ENCODE peak calls at places on chromosomes 1 and 21, in six cellular contexts. One of them, this sample, is unnamed.

GRCh38 chr1:203148127-203148526 is 20.6 kb downstream of the ADORA1 start:
- DNase-seq in CD4-positive, alpha-beta T cell: no peak
- DNase-seq in CD8-positive, alpha-beta T cell: no peak
- DNase-seq in right atrium auricular region: no peak
- DNase-seq in progenitor cell of endocrine pancreas: no peak
- DNase-seq in endothelial cell: no peak
- DNase-seq in this sample: no peak

GRCh38 chr1:64042331-64043100 is 160.9 kb upstream of the UBE2U start:
- DNase-seq in endothelial cell: no peak
- DNase-seq in progenitor cell of endocrine pancreas: no peak
- DNase-seq in CD8-positive, alpha-beta T cell: no peak
- DNase-seq in right atrium auricular region: no peak
- DNase-seq in CD4-positive, alpha-beta T cell: no peak
- DNase-seq in this sample: no peak

GRCh38 chr1:54519709-54520108 is 28.3 kb upstream of the ACOT11 start:
- DNase-seq in endothelial cell: peak
- DNase-seq in progenitor cell of endocrine pancreas: no peak
- DNase-seq in right atrium auricular region: no peak
- DNase-seq in CD8-positive, alpha-beta T cell: no peak
- DNase-seq in CD4-positive, alpha-beta T cell: no peak
- DNase-seq in this sample: no peak

GRCh38 chr21:27653481-27653880 is 686.6 kb upstream of the ADAMTS5 start:
- DNase-seq in progenitor cell of endocrine pancreas: no peak
- DNase-seq in CD8-positive, alpha-beta T cell: no peak
- DNase-seq in CD4-positive, alpha-beta T cell: no peak
- DNase-seq in endothelial cell: no peak
- DNase-seq in right atrium auricular region: no peak
- DNase-seq in this sample: no peak

GRCh38 chr1:43381609-43382008 is 8.0 kb downstream of the MED8 start:
- DNase-seq in endothelial cell: no peak
- DNase-seq in CD8-positive, alpha-beta T cell: no peak
- DNase-seq in CD4-positive, alpha-beta T cell: no peak
- DNase-seq in right atrium auricular region: no peak
- DNase-seq in progenitor cell of endocrine pancreas: no peak
- DNase-seq in this sample: no peak

GRCh38 chr1:17004466-17005364 is 7.0 kb downstream of the ATP13A2 start:
- DNase-seq in progenitor cell of endocrine pancreas: no peak
- DNase-seq in CD4-positive, alpha-beta T cell: no peak
- DNase-seq in right atrium auricular region: no peak
- DNase-seq in CD8-positive, alpha-beta T cell: no peak
- DNase-seq in endothelial cell: no peak
- DNase-seq in this sample: no peak

GRCh38 chr21:34824314-34824713 is 155.5 kb downstream of the CLIC6 start:
- DNase-seq in progenitor cell of endocrine pancreas: no peak
- DNase-seq in CD8-positive, alpha-beta T cell: no peak
- DNase-seq in CD4-positive, alpha-beta T cell: no peak
- DNase-seq in right atrium auricular region: no peak
- DNase-seq in endothelial cell: no peak
- DNase-seq in this sample: no peak

GRCh38 chr1:88595355-88595754 is 88.7 kb upstream of the PKN2 start:
- DNase-seq in CD8-positive, alpha-beta T cell: no peak
- DNase-seq in endothelial cell: no peak
- DNase-seq in progenitor cell of endocrine pancreas: no peak
- DNase-seq in CD4-positive, alpha-beta T cell: no peak
- DNase-seq in right atrium auricular region: no peak
- DNase-seq in this sample: no peak

GRCh38 chr1:204207136-204207616 is 6.6 kb downstream of the GOLT1A start:
- DNase-seq in endothelial cell: peak
- DNase-seq in CD4-positive, alpha-beta T cell: peak
- DNase-seq in progenitor cell of endocrine pancreas: peak
- DNase-seq in CD8-positive, alpha-beta T cell: peak
- DNase-seq in right atrium auricular region: peak
- DNase-seq in this sample: peak

GRCh38 chr1:23692308-23692871 is 784 bp downstream of the RPL11 start:
- DNase-seq in CD4-positive, alpha-beta T cell: no peak
- DNase-seq in CD8-positive, alpha-beta T cell: no peak
- DNase-seq in endothelial cell: no peak
- DNase-seq in progenitor cell of endocrine pancreas: no peak
- DNase-seq in right atrium auricular region: no peak
- DNase-seq in this sample: no peak

GRCh38 chr1:77594366-77595112 is 87.9 kb downstream of the ZZZ3 start:
- DNase-seq in CD4-positive, alpha-beta T cell: no peak
- DNase-seq in progenitor cell of endocrine pancreas: no peak
- DNase-seq in right atrium auricular region: no peak
- DNase-seq in CD8-positive, alpha-beta T cell: no peak
- DNase-seq in endothelial cell: no peak
- DNase-seq in this sample: no peak

GRCh38 chr1:164726235-164726634 is 167.3 kb downstream of the PBX1 start:
- DNase-seq in right atrium auricular region: no peak
- DNase-seq in CD8-positive, alpha-beta T cell: no peak
- DNase-seq in progenitor cell of endocrine pancreas: no peak
- DNase-seq in endothelial cell: no peak
- DNase-seq in CD4-positive, alpha-beta T cell: no peak
- DNase-seq in this sample: no peak

GRCh38 chr1:199041173-199041914 is 402.5 kb downstream of the PTPRC start:
- DNase-seq in right atrium auricular region: no peak
- DNase-seq in CD4-positive, alpha-beta T cell: no peak
- DNase-seq in endothelial cell: no peak
- DNase-seq in CD8-positive, alpha-beta T cell: no peak
- DNase-seq in progenitor cell of endocrine pancreas: no peak
- DNase-seq in this sample: no peak

GRCh38 chr21:37193006-37193405 is 74.1 kb downstream of the VPS26C start:
- DNase-seq in progenitor cell of endocrine pancreas: no peak
- DNase-seq in right atrium auricular region: no peak
- DNase-seq in endothelial cell: no peak
- DNase-seq in CD4-positive, alpha-beta T cell: no peak
- DNase-seq in CD8-positive, alpha-beta T cell: no peak
- DNase-seq in this sample: no peak

GRCh38 chr1:111948209-111949131 is 41.0 kb downstream of the KCND3 start:
- DNase-seq in progenitor cell of endocrine pancreas: no peak
- DNase-seq in CD4-positive, alpha-beta T cell: no peak
- DNase-seq in endothelial cell: no peak
- DNase-seq in right atrium auricular region: peak
- DNase-seq in CD8-positive, alpha-beta T cell: no peak
- DNase-seq in this sample: no peak

GRCh38 chr1:60277269-60277668 is 203.7 kb upstream of the C1orf87 start:
- DNase-seq in right atrium auricular region: no peak
- DNase-seq in CD8-positive, alpha-beta T cell: no peak
- DNase-seq in endothelial cell: no peak
- DNase-seq in CD4-positive, alpha-beta T cell: no peak
- DNase-seq in progenitor cell of endocrine pancreas: no peak
- DNase-seq in this sample: no peak

GRCh38 chr1:112439592-112439991 is 43.6 kb downstream of the CTTNBP2NL start:
- DNase-seq in CD4-positive, alpha-beta T cell: no peak
- DNase-seq in progenitor cell of endocrine pancreas: no peak
- DNase-seq in endothelial cell: peak
- DNase-seq in CD8-positive, alpha-beta T cell: no peak
- DNase-seq in right atrium auricular region: no peak
- DNase-seq in this sample: no peak

GRCh38 chr1:173505401-173505800 is 28.3 kb downstream of the PRDX6 start:
- DNase-seq in endothelial cell: no peak
- DNase-seq in right atrium auricular region: no peak
- DNase-seq in CD8-positive, alpha-beta T cell: no peak
- DNase-seq in CD4-positive, alpha-beta T cell: no peak
- DNase-seq in progenitor cell of endocrine pancreas: no peak
- DNase-seq in this sample: no peak

GRCh38 chr1:23376890-23377811 is 7.5 kb upstream of the ZNF436 start:
- DNase-seq in CD8-positive, alpha-beta T cell: no peak
- DNase-seq in CD4-positive, alpha-beta T cell: no peak
- DNase-seq in progenitor cell of endocrine pancreas: no peak
- DNase-seq in endothelial cell: no peak
- DNase-seq in right atrium auricular region: no peak
- DNase-seq in this sample: no peak

GRCh38 chr1:67680486-67680885 is 4.5 kb upstream of the GADD45A start:
- DNase-seq in CD8-positive, alpha-beta T cell: no peak
- DNase-seq in right atrium auricular region: no peak
- DNase-seq in endothelial cell: no peak
- DNase-seq in CD4-positive, alpha-beta T cell: no peak
- DNase-seq in progenitor cell of endocrine pancreas: no peak
- DNase-seq in this sample: no peak

GRCh38 chr1:45490121-45490622 is 791 bp downstream of the TESK2 start:
- DNase-seq in right atrium auricular region: no peak
- DNase-seq in endothelial cell: peak
- DNase-seq in progenitor cell of endocrine pancreas: no peak
- DNase-seq in CD8-positive, alpha-beta T cell: no peak
- DNase-seq in CD4-positive, alpha-beta T cell: no peak
- DNase-seq in this sample: no peak

GRCh38 chr1:216600730-216601426 is 122.4 kb downstream of the ESRRG start:
- DNase-seq in CD4-positive, alpha-beta T cell: no peak
- DNase-seq in endothelial cell: peak
- DNase-seq in right atrium auricular region: peak
- DNase-seq in CD8-positive, alpha-beta T cell: no peak
- DNase-seq in progenitor cell of endocrine pancreas: peak
- DNase-seq in this sample: peak

GRCh38 chr1:102872526-102872925 is 235.8 kb downstream of the COL11A1 start:
- DNase-seq in progenitor cell of endocrine pancreas: no peak
- DNase-seq in endothelial cell: no peak
- DNase-seq in CD4-positive, alpha-beta T cell: no peak
- DNase-seq in right atrium auricular region: no peak
- DNase-seq in CD8-positive, alpha-beta T cell: no peak
- DNase-seq in this sample: no peak

GRCh38 chr1:13702425-13703127 is 2.6 kb downstream of the PRDM2 start:
- DNase-seq in endothelial cell: no peak
- DNase-seq in right atrium auricular region: no peak
- DNase-seq in CD8-positive, alpha-beta T cell: no peak
- DNase-seq in progenitor cell of endocrine pancreas: no peak
- DNase-seq in CD4-positive, alpha-beta T cell: peak
- DNase-seq in this sample: no peak

GRCh38 chr1:218711021-218711420 is 365.9 kb downstream of the TGFB2 start:
- DNase-seq in CD4-positive, alpha-beta T cell: no peak
- DNase-seq in CD8-positive, alpha-beta T cell: no peak
- DNase-seq in right atrium auricular region: no peak
- DNase-seq in endothelial cell: no peak
- DNase-seq in progenitor cell of endocrine pancreas: no peak
- DNase-seq in this sample: no peak

GRCh38 chr1:228039504-228039903 is 32.7 kb downstream of the WNT3A start:
- DNase-seq in right atrium auricular region: no peak
- DNase-seq in progenitor cell of endocrine pancreas: no peak
- DNase-seq in endothelial cell: no peak
- DNase-seq in CD4-positive, alpha-beta T cell: no peak
- DNase-seq in CD8-positive, alpha-beta T cell: no peak
- DNase-seq in this sample: peak
- TF ChIP-seq CTCF in right atrium auricular region: no peak
- TF ChIP-seq CTCF in progenitor cell of endocrine pancreas: no peak
- TF ChIP-seq CTCF in endothelial cell: no peak
- TF ChIP-seq CTCF in CD4-positive, alpha-beta T cell: no peak
- TF ChIP-seq CTCF in CD8-positive, alpha-beta T cell: no peak
- TF ChIP-seq CTCF in this sample: no peak

GRCh38 chr1:154534263-154534844 is 24.1 kb downstream of the UBE2Q1 start:
- DNase-seq in progenitor cell of endocrine pancreas: peak
- DNase-seq in CD8-positive, alpha-beta T cell: no peak
- DNase-seq in CD4-positive, alpha-beta T cell: no peak
- DNase-seq in endothelial cell: peak
- DNase-seq in right atrium auricular region: no peak
- DNase-seq in this sample: no peak
- TF ChIP-seq CTCF in progenitor cell of endocrine pancreas: peak
- TF ChIP-seq CTCF in CD8-positive, alpha-beta T cell: no peak
- TF ChIP-seq CTCF in CD4-positive, alpha-beta T cell: no peak
- TF ChIP-seq CTCF in endothelial cell: peak
- TF ChIP-seq CTCF in right atrium auricular region: no peak
- TF ChIP-seq CTCF in this sample: peak

GRCh38 chr1:227947425-227947677 is 381 bp downstream of the WNT9A start:
- DNase-seq in CD8-positive, alpha-beta T cell: peak
- DNase-seq in endothelial cell: no peak
- DNase-seq in right atrium auricular region: no peak
- DNase-seq in CD4-positive, alpha-beta T cell: no peak
- DNase-seq in progenitor cell of endocrine pancreas: no peak
- DNase-seq in this sample: no peak

GRCh38 chr1:227945891-227946623 is 1.7 kb downstream of the WNT9A start:
- DNase-seq in CD8-positive, alpha-beta T cell: peak
- DNase-seq in CD4-positive, alpha-beta T cell: no peak
- DNase-seq in progenitor cell of endocrine pancreas: peak
- DNase-seq in endothelial cell: peak
- DNase-seq in right atrium auricular region: peak
- DNase-seq in this sample: peak

GRCh38 chr1:227947678-227948492 is at the start of gene WNT9A:
- DNase-seq in CD4-positive, alpha-beta T cell: no peak
- DNase-seq in progenitor cell of endocrine pancreas: peak
- DNase-seq in right atrium auricular region: peak
- DNase-seq in CD8-positive, alpha-beta T cell: peak
- DNase-seq in endothelial cell: peak
- DNase-seq in this sample: peak

GRCh38 chr1:227944931-227945890 is 2.5 kb downstream of the WNT9A start:
- DNase-seq in right atrium auricular region: peak
- DNase-seq in endothelial cell: no peak
- DNase-seq in CD4-positive, alpha-beta T cell: no peak
- DNase-seq in CD8-positive, alpha-beta T cell: peak
- DNase-seq in progenitor cell of endocrine pancreas: peak
- DNase-seq in this sample: peak

DNA sequence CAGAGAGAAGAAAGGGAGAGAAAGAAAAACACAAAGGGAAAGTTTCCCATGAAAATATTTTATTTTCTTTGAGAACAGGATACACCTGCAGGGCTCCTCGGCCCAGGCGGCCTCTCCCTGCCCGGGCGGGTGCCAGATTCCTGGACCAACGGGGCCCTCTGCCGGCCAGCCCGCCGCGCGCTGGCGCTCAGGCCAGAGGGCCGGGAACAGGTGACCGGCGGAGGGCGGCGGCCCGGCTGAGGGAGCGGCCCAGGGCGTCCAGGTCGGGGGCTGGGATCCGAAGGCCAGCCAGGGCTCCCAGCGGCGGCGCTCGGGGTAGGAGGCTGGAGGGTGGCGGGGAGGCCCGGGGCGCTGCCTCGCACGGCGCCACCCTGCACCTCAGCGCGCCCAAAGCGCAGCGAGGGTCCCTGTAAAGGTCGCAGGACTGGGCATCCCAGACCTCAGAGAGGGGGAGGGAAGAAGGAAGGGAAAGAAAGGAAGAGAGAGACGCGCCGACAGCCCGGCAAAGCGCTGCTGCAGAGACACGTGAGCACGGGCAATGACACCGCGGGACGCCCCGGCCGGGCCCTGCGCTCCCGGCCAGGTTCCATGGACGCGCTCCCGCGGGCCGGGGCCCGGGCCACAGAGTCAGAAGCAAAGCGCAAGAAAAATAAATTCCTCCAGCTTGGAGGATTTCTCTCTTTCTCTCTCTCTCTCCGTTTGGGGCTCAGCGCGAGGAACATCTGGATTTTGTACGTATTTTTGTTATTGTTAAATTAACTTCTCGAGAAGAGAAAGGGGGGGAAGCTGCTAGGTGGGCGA is 908 bp downstream of the WNT9A start:
- DNase-seq in progenitor cell of endocrine pancreas: peak
- DNase-seq in CD4-positive, alpha-beta T cell: no peak
- DNase-seq in endothelial cell: peak
- DNase-seq in CD8-positive, alpha-beta T cell: peak
- DNase-seq in right atrium auricular region: peak
- DNase-seq in this sample: peak
- TF ChIP-seq CTCF in progenitor cell of endocrine pancreas: peak
- TF ChIP-seq CTCF in CD4-positive, alpha-beta T cell: peak
- TF ChIP-seq CTCF in endothelial cell: peak
- TF ChIP-seq CTCF in CD8-positive, alpha-beta T cell: peak
- TF ChIP-seq CTCF in right atrium auricular region: peak
- TF ChIP-seq CTCF in this sample: peak

DNA sequence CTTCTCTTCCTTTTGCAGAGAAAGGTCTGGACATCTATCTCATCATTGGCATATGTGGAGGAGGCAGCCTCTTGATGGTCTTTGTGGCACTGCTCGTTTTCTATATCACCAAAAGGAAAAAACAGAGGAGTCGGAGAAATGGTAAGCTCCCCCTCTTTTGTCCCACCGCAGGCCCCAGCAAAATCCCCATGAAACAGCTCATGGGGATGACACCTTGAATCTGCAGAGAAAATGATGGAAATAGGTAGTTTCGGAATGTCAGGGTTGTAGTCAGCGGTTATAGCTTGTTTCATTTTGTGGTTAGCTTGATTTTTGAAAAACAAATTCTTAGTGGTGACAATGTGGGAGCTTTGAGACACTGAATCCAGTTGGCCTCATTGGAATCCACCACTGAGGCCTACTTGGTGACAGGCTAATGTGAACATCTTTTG is 10.3 kb downstream of the CD2 start:
- DNase-seq in progenitor cell of endocrine pancreas: no peak
- DNase-seq in CD8-positive, alpha-beta T cell: no peak
- DNase-seq in right atrium auricular region: no peak
- DNase-seq in endothelial cell: no peak
- DNase-seq in CD4-positive, alpha-beta T cell: peak
- DNase-seq in this sample: no peak
- TF ChIP-seq CTCF in progenitor cell of endocrine pancreas: no peak
- TF ChIP-seq CTCF in CD8-positive, alpha-beta T cell: peak
- TF ChIP-seq CTCF in right atrium auricular region: no peak
- TF ChIP-seq CTCF in endothelial cell: no peak
- TF ChIP-seq CTCF in CD4-positive, alpha-beta T cell: no peak
- TF ChIP-seq CTCF in this sample: no peak